ENCODE peak calls at places on chromosomes 2 and 18, in eight cellular contexts. P is MM.1S; A is heart right ventricle; S is CD4-positive, alpha-beta T cell; L is mucosa of descending colon; V is OCI-LY7; Z is osteoblast; J is CD4-positive, CD25-positive, alpha-beta regulatory T cell. G is an unnamed sample. For H3K9me3, the result is how much of the 10 kb centered on the place peaks cover.

GRCh38 chr18:28974504-28974903 is 797.6 kb upstream of the CDH2 start:
- DNase-seq in P (no peak), A (no peak), S (no peak), L (no peak), V (no peak), Z (no peak), J (no peak), G (peak)

GRCh38 chr2:204234879-204235278 is 298.3 kb downstream of the ICOS start:
- DNase-seq in P (no peak), A (no peak), S (no peak), L (no peak), V (no peak), Z (no peak), J (no peak), G (peak)

GRCh38 chr2:217622205-217622621 is 380.6 kb downstream of the TNS1 start:
- DNase-seq in P (no peak), A (no peak), S (no peak), L (no peak), V (no peak), Z (peak), J (no peak), G (peak)

GRCh38 chr2:176856645-176857044 is 355.9 kb upstream of the HNRNPA3 start:
- DNase-seq in P (no peak), A (no peak), S (no peak), L (no peak), V (no peak), Z (no peak), J (peak), G (no peak)

GRCh38 chr18:9643549-9643948 is 29.2 kb upstream of the PPP4R1 start:
- DNase-seq in P (no peak), A (no peak), S (no peak), L (no peak), V (no peak), Z (peak), J (no peak), G (peak)

GRCh38 chr2:217625475-217626245 is 377.1 kb downstream of the TNS1 start:
- DNase-seq in P (no peak), A (no peak), S (no peak), L (no peak), V (no peak), Z (no peak), J (no peak), G (peak)

GRCh38 chr2:69608109-69608508 is 35.4 kb downstream of the AAK1 start:
- DNase-seq in P (no peak), A (no peak), S (no peak), L (no peak), V (no peak), Z (no peak), J (no peak), G (no peak)

GRCh38 chr2:204681412-204681811 is 136.1 kb downstream of the PARD3B start:
- DNase-seq in P (no peak), A (no peak), S (no peak), L (no peak), V (no peak), Z (no peak), J (no peak), G (no peak)

GRCh38 chr2:224561234-224562005 is 23.7 kb downstream of the CUL3 start:
- DNase-seq in P (no peak), A (no peak), S (no peak), L (no peak), V (peak), Z (peak), J (no peak), G (no peak)

GRCh38 chr2:224560549-224560948 is 24.6 kb downstream of the CUL3 start:
- DNase-seq in P (no peak), A (no peak), S (no peak), L (no peak), V (no peak), Z (no peak), J (no peak), G (no peak)

GRCh38 chr2:224565452-224566035 is 19.6 kb downstream of the CUL3 start:
- DNase-seq in P (no peak), A (no peak), S (no peak), L (no peak), V (no peak), Z (no peak), J (no peak), G (no peak)

GRCh38 chr2:224562831-224563230 is 22.3 kb downstream of the CUL3 start:
- DNase-seq in P (no peak), A (no peak), S (no peak), L (no peak), V (no peak), Z (no peak), J (no peak), G (no peak)

GRCh38 chr2:224563537-224563936 is 21.6 kb downstream of the CUL3 start:
- DNase-seq in P (no peak), A (no peak), S (no peak), L (no peak), V (no peak), Z (no peak), J (no peak), G (peak)
- H3K9me3 ChIP-seq in P (under half), A (under half), S (under half), L (under half), V (under half), Z (under half), J (under half), G (under half)

DNA sequence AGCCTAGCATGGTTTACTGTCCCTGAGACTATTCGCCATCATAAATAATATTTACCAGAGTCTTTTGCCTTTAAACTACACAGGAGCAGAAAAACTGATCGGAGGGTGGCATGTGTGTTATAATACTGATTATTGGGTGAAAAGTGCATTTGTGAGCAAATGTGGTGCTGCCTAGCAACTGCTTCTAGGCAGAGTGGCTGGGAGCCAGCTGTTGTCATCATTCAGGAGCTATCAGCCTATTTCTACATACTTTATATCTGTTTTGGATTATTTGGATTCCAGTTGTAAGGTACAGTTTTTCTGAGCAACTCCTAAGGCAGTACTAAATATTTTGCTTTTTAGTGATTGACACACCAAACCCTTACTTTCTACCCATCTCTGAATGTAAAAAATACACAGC is 75.0 kb upstream of the MSTN start:
- DNase-seq in P (no peak), A (no peak), S (no peak), L (no peak), V (no peak), Z (peak), J (no peak), G (peak)
- H3K9me3 ChIP-seq in P (under half), A (under half), S (under half), L (under half), V (under half), Z (under half), J (under half), G (under half)

GRCh38 chr2:62281661-62282060 is 85.7 kb downstream of the B3GNT2 start:
- DNase-seq in P (no peak), A (no peak), S (no peak), L (no peak), V (no peak), Z (no peak), J (no peak), G (no peak)

GRCh38 chr2:62283147-62283546 is 87.2 kb downstream of the B3GNT2 start:
- DNase-seq in P (no peak), A (no peak), S (no peak), L (no peak), V (no peak), Z (no peak), J (no peak), G (no peak)

GRCh38 chr2:62277688-62278087 is 81.8 kb downstream of the B3GNT2 start:
- DNase-seq in P (no peak), A (no peak), S (no peak), L (no peak), V (peak), Z (no peak), J (no peak), G (no peak)
- H3K9me3 ChIP-seq in P (under half), A (under half), S (under half), L (under half), V (under half), Z (under half), J (under half), G (under half)

GRCh38 chr2:128467321-128467901 is 148.7 kb upstream of the HS6ST1 start:
- DNase-seq in P (no peak), A (peak), S (no peak), L (no peak), V (no peak), Z (peak), J (no peak), G (no peak)

GRCh38 chr2:128469203-128469602 is 150.5 kb upstream of the HS6ST1 start:
- DNase-seq in P (no peak), A (no peak), S (no peak), L (no peak), V (peak), Z (peak), J (no peak), G (no peak)

GRCh38 chr2:128466377-128467175 is 147.9 kb upstream of the HS6ST1 start:
- DNase-seq in P (no peak), A (peak), S (no peak), L (no peak), V (no peak), Z (peak), J (no peak), G (no peak)

GRCh38 chr2:128469875-128470274 is 151.2 kb upstream of the HS6ST1 start:
- DNase-seq in P (no peak), A (no peak), S (no peak), L (no peak), V (no peak), Z (no peak), J (no peak), G (no peak)

GRCh38 chr2:128468186-128468585 is 149.5 kb upstream of the HS6ST1 start:
- DNase-seq in P (no peak), A (no peak), S (no peak), L (no peak), V (no peak), Z (peak), J (no peak), G (no peak)
- H3K9me3 ChIP-seq in P (under half), A (under half), S (under half), L (under half), V (under half), Z (under half), J (under half), G (under half)

DNA sequence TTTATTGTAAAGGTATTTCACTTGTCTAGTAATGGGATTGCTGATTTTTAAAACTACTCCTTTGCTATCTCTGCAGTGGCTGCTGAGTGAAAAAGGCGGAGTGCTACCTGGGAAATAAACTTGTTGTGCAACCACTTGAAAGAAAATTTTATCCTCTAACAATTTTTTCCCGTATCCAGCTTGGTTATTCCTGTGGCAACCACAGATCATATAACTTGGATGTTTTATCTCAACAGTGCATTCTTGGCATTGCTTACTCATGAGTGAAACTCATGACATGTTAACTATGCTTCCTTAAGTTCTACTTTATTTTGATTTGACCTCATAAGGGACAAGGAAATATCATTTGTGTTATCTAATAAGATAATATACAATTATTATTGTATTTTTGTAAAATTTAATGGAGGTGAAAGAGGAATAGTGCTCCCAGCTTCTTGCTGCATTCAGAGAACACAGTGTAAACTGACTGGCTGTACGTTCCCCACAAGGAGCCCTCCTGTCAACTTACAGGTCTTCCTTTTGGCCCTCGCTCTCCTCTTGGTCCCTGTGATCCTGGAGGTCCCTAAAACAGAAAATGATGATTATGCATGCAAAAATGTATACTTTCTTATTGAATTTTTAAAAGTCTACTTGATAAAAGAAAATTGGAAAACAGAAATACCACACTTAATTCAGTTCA is 82.7 kb downstream of the COL5A2 start:
- DNase-seq in P (no peak), A (no peak), S (no peak), L (no peak), V (no peak), Z (peak), J (no peak), G (peak)
- H3K9me3 ChIP-seq in P (under half), A (under half), S (under half), L (under half), V (under half), Z (under half), J (under half), G (under half)

DNA sequence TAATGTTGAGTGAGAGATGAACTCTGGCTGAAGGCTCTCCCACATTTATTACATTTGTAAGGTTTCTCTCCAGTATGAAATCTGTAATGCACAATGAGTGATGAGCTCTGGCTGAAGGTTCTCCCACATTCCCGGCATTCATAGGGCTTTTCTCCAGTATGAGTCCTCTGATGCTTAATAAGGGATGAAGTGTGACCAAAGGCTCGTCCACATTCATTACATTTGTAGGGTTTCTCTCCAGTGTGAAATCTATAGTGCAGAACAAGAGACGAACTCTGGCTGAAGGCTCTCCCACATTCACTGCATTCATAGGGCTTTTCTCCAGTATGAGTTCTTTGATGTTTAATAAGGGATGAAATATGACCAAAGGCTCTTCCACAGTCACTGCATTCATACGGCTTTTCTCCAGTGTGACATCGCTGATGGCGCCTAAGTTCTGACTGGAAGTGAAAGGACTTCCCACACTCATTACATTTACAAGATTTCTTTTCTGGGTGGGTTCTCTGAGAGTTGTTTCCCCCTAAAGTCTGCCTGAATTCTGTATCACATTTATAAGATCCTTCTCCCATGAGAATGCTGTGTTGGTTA is 10.2 kb downstream of the ZNF514 start:
- DNase-seq in P (no peak), A (no peak), S (no peak), L (no peak), V (no peak), Z (no peak), J (no peak), G (peak)
- H3K9me3 ChIP-seq in P (under half), A (half or more), S (half or more), L (half or more), V (under half), Z (half or more), J (half or more), G (under half)

GRCh38 chr2:185012643-185013042 is 414.3 kb downstream of the ZNF804A start:
- DNase-seq in P (no peak), A (no peak), S (no peak), L (no peak), V (peak), Z (no peak), J (peak), G (peak)
- H3K9me3 ChIP-seq in P (under half), A (under half), S (under half), L (half or more), V (under half), Z (under half), J (under half), G (under half)

DNA sequence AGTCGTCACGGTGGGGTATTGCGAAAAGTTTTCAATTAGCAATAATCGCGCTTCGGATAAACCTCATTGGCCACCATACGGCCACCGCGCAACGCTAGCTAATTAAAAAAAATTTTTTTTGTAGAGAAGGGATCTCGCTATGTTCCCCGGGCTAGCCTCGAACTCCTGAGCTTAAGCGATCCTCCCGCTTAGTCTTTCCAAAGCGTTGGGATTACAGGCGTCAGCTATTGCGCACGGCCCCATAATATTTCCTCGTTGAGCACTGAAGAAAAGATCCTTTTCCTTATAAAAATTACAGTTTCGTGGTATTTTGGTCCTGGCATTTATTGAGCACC is 759 bp upstream of the ACTR1B start:
- DNase-seq in P (no peak), A (no peak), S (no peak), L (no peak), V (no peak), Z (peak), J (no peak), G (no peak)
- H3K9me3 ChIP-seq in P (under half), A (under half), S (under half), L (under half), V (under half), Z (under half), J (under half), G (under half)

G was measured in fibroblast of lung.